ENCODE peak calls at places on chromosome 5, in five cellular contexts. W is ureter; G is activated T-helper 1 cell treated with anti-CD3 and anti-CD28 coated beads, Interleukin-2, amount 50 U/mL, for 16 hours; S is stimulated activated CD8-positive, alpha-beta memory T cell treated with anti-CD3 and anti-CD28 coated beads, Interleukin-4, amount 100 ng/mL, for 24 hours; D is esophagus squamous epithelium. Z is an unnamed sample.

GRCh38 chr5:149117970-149118369 is 23.3 kb upstream of the ABLIM3 start:
- DNase-seq in W (no peak), G (no peak), S (no peak), D (no peak), Z (no peak)

GRCh38 chr5:143931986-143932385 is 120.0 kb downstream of the HMHB1 start:
- DNase-seq in W (no peak), G (no peak), S (no peak), D (no peak), Z (no peak)

GRCh38 chr5:130836729-130837660 is 328.1 kb downstream of the HINT1 start:
- DNase-seq in W (no peak), G (no peak), S (no peak), D (no peak), Z (no peak)

GRCh38 chr5:36877667-36878420 is 1.3 kb downstream of the NIPBL start:
- DNase-seq in W (no peak), G (no peak), S (no peak), D (no peak), Z (no peak)

GRCh38 chr5:82104872-82105271 is 133.0 kb downstream of the ATG10 start:
- DNase-seq in W (no peak), G (no peak), S (no peak), D (no peak), Z (no peak)

GRCh38 chr5:176836811-176837706 is 26.7 kb downstream of the UNC5A start:
- DNase-seq in W (no peak), G (no peak), S (no peak), D (no peak), Z (no peak)

GRCh38 chr5:94471496-94471895 is 146.9 kb downstream of the KIAA0825 start:
- DNase-seq in W (no peak), G (no peak), S (no peak), D (no peak), Z (no peak)

GRCh38 chr5:143494595-143494994 is 91.1 kb upstream of the NR3C1 start:
- DNase-seq in W (no peak), G (no peak), S (no peak), D (no peak), Z (no peak)

GRCh38 chr5:179777456-179777855 is 16.3 kb upstream of the LTC4S start:
- DNase-seq in W (no peak), G (no peak), S (no peak), D (no peak), Z (no peak)

GRCh38 chr5:58357799-58358198 is 102.1 kb downstream of the PLK2 start:
- DNase-seq in W (no peak), G (no peak), S (no peak), D (no peak), Z (no peak)